ENCODE peak calls at places on chromosome 16, in eight cellular contexts. X is PC-3, N is bronchial epithelial cell, O is GM10248, Y is NCI-H1092, B is CD14-positive monocyte, H is T-cell, A is LoVo. E is an unnamed sample.
A peak's percentile ranks its signal among the peaks of the same experiment; 100 is the strongest.

GRCh38 chr16:85401370-85401916 is 211.7 kb upstream of the GSE1 start:
- DNase-seq in X (no peak), N (no peak), O (no peak), Y (no peak), B (peak; percentile 34), H (no peak), A (no peak), E (no peak)

GRCh38 chr16:28589930-28590329 is 6.9 kb downstream of the SULT1A2 start:
- DNase-seq in X (no peak), N (no peak), O (no peak), Y (no peak), B (peak; percentile 22), H (no peak), A (no peak), E (no peak)

GRCh38 chr16:24149102-24149501 is 107.0 kb upstream of the CACNG3 start:
- DNase-seq in X (no peak), N (no peak), O (peak; percentile 26), Y (no peak), B (no peak), H (no peak), A (no peak), E (no peak)

GRCh38 chr16:64051826-64052225 is 1070.0 kb downstream of the CDH11 start:
- DNase-seq in X (peak; percentile 37), N (peak; percentile 22), O (no peak), Y (no peak), B (no peak), H (no peak), A (no peak), E (no peak)

GRCh38 chr16:68921654-68922053 is 78.3 kb downstream of the TANGO6 start:
- DNase-seq in X (peak; percentile 95), N (peak; percentile 99), O (no peak), Y (no peak), B (no peak), H (no peak), A (peak; percentile 88), E (no peak)

GRCh38 chr16:11050536-11050935 is 106.2 kb downstream of the CLEC16A start:
- DNase-seq in X (no peak), N (no peak), O (no peak), Y (no peak), B (no peak), H (no peak), A (no peak), E (no peak)

GRCh38 chr16:75225678-75226515 is 7.1 kb downstream of the CTRB1 start:
- DNase-seq in X (no peak), N (no peak), O (no peak), Y (no peak), B (no peak), H (no peak), A (no peak), E (no peak)

GRCh38 chr16:57863434-57864160 is 61.3 kb upstream of the KIFC3 start:
- DNase-seq in X (peak; percentile 71), N (peak; percentile 59), O (no peak), Y (no peak), B (no peak), H (no peak), A (peak; percentile 70), E (no peak)

GRCh38 chr16:10088380-10088793 is 93.8 kb downstream of the GRIN2A start:
- DNase-seq in X (no peak), N (no peak), O (no peak), Y (no peak), B (no peak), H (no peak), A (no peak), E (no peak)

GRCh38 chr16:57477531-57478202 is 8.6 kb downstream of the DOK4 start:
- DNase-seq in X (no peak), N (no peak), O (no peak), Y (no peak), B (no peak), H (no peak), A (no peak), E (no peak)

GRCh38 chr16:84815446-84815845 is 4.3 kb upstream of the CRISPLD2 start:
- DNase-seq in X (no peak), N (no peak), O (no peak), Y (no peak), B (no peak), H (no peak), A (no peak), E (no peak)

GRCh38 chr16:57469917-57470470 is 7.5 kb downstream of the POLR2C start:
- DNase-seq in X (no peak), N (no peak), O (no peak), Y (no peak), B (no peak), H (no peak), A (no peak), E (no peak)

GRCh38 chr16:88815901-88816589 is 4.3 kb upstream of the APRT start:
- DNase-seq in X (peak; percentile 58), N (no peak), O (peak; percentile 64), Y (peak; percentile 61), B (no peak), H (peak; percentile 42), A (peak; percentile 30), E (peak; percentile 77)

GRCh38 chr16:49857423-49858181 is 1.7 kb upstream of the ZNF423 start:
- DNase-seq in X (peak; percentile 32), N (peak; percentile 13), O (peak; percentile 74), Y (no peak), B (no peak), H (peak; percentile 21), A (peak; percentile 59), E (peak; percentile 60)

GRCh38 chr16:66130296-66130910 is 236.1 kb upstream of the CDH5 start:
- DNase-seq in X (peak; percentile 43), N (no peak), O (no peak), Y (no peak), B (no peak), H (no peak), A (no peak), E (no peak)

GRCh38 chr16:23408242-23409201 is 44.5 kb downstream of the COG7 start:
- DNase-seq in X (peak; percentile 33), N (peak; percentile 52), O (no peak), Y (no peak), B (no peak), H (no peak), A (no peak), E (no peak)

GRCh38 chr16:66930189-66930588 is 4.0 kb downstream of the CIAO2B start:
- DNase-seq in X (peak; percentile 67), N (peak; percentile 85), O (no peak), Y (no peak), B (no peak), H (no peak), A (peak; percentile 18), E (no peak)

GRCh38 chr16:86449377-86450095 is 60.8 kb upstream of the FOXF1 start:
- DNase-seq in X (no peak), N (no peak), O (no peak), Y (no peak), B (no peak), H (no peak), A (no peak), E (no peak)